ENCODE peak calls at places on chromosomes 5 and 9, in six cellular contexts. J is endothelial cell; D is lung; I is CD4-positive, alpha-beta T cell; H is GM12865; B is cardiac fibroblast. X is an unnamed sample.
A peak's percentile ranks its signal among the peaks of the same experiment; 100 is the strongest.

GRCh38 chr5:123865641-123866040 is 353.7 kb downstream of the CSNK1G3 start:
- DNase-seq in D (no peak), I (no peak), J (no peak), H (no peak), B (no peak), X (no peak)

GRCh38 chr9:136179761-136180160 is 25.2 kb downstream of the LHX3 start:
- DNase-seq in B (no peak), D (no peak), I (no peak), J (no peak), H (no peak), X (no peak)

GRCh38 chr9:69899491-69899890 is 78.9 kb downstream of the CFAP95 start:
- DNase-seq in J (no peak), B (no peak), I (no peak), D (no peak), H (no peak), X (no peak)

GRCh38 chr9:92208693-92209524 is 84.6 kb downstream of the IARS1 start:
- DNase-seq in B (no peak), I (no peak), D (no peak), J (no peak), H (no peak), X (no peak)

GRCh38 chr9:37968228-37968672 is 64.3 kb upstream of the SLC25A51 start:
- DNase-seq in H (no peak), I (no peak), B (peak; percentile 70), J (no peak), D (no peak), X (no peak)

GRCh38 chr9:121593066-121593465 is 58.4 kb upstream of the DAB2IP start:
- DNase-seq in I (no peak), D (no peak), B (no peak), J (no peak), H (no peak), X (no peak)

GRCh38 chr5:55226934-55227737 is at the start of gene MCIDAS:
- DNase-seq in B (no peak), J (peak; percentile 52), D (no peak), H (peak; percentile 60), I (peak; percentile 46), X (no peak)

GRCh38 chr5:177300236-177300880 is 3.2 kb downstream of the RAB24 start:
- DNase-seq in J (peak; percentile 60), D (peak; percentile 61), H (peak; percentile 84), I (no peak), B (peak; percentile 79), X (no peak)

GRCh38 chr9:34653610-34654072 is 1.7 kb downstream of the IL11RA start:
- DNase-seq in I (no peak), B (peak; percentile 71), H (no peak), D (no peak), J (no peak), X (no peak)

GRCh38 chr9:96169488-96169887 is 132.5 kb downstream of the HSD17B3 start:
- DNase-seq in I (no peak), D (no peak), J (peak; percentile 67), H (no peak), B (peak; percentile 11), X (peak; percentile 28)

GRCh38 chr5:132266031-132266835 is 8.7 kb downstream of the PDLIM4 start:
- DNase-seq in D (peak; percentile 25), H (no peak), B (no peak), J (no peak), I (no peak), X (no peak)

GRCh38 chr9:71001780-71002386 is 119.5 kb downstream of the TRPM3 start:
- DNase-seq in I (no peak), J (peak; percentile 23), H (peak; percentile 48), B (peak; percentile 60), D (peak; percentile 32), X (peak; percentile 36)
- TF ChIP-seq CTCF in I (no peak), J (peak; percentile 63), H (peak; percentile 57), B (peak; percentile 63), D (no peak), X (peak; percentile 83)

GRCh38 chr9:134365115-134365596 is 38.9 kb downstream of the RXRA start:
- DNase-seq in J (no peak), D (no peak), I (no peak), B (no peak), H (no peak), X (no peak)

GRCh38 chr9:134364391-134365114 is 38.3 kb downstream of the RXRA start:
- DNase-seq in I (no peak), J (no peak), H (peak; percentile 20), D (no peak), B (no peak), X (no peak)

GRCh38 chr9:134367061-134367460 is 40.8 kb downstream of the RXRA start:
- DNase-seq in I (no peak), B (no peak), D (no peak), H (no peak), J (no peak), X (no peak)

GRCh38 chr9:134366223-134367031 is 40.2 kb downstream of the RXRA start:
- DNase-seq in J (no peak), B (peak; percentile 91), I (no peak), H (no peak), D (peak; percentile 90), X (peak; percentile 87)

GRCh38 chr9:134365791-134366222 is 39.6 kb downstream of the RXRA start:
- DNase-seq in I (no peak), H (no peak), B (peak; percentile 69), D (no peak), J (no peak), X (peak; percentile 69)
- TF ChIP-seq CTCF in I (no peak), H (no peak), B (no peak), D (no peak), J (no peak), X (peak; percentile 5)

GRCh38 chr5:127746756-127747155 is 43.6 kb downstream of the CCDC192 start:
- DNase-seq in H (peak; percentile 16), I (no peak), B (peak; percentile 56), J (no peak), D (no peak), X (no peak)
- TF ChIP-seq CTCF in H (peak; percentile 21), I (no peak), B (peak; percentile 61), J (no peak), D (peak; percentile 16), X (peak; percentile 37)

GRCh38 chr5:176188085-176188484 is 50.1 kb upstream of the SIMC1 start:
- DNase-seq in H (no peak), I (no peak), D (no peak), B (no peak), J (no peak), X (no peak)

GRCh38 chr5:176189857-176190256 is 48.4 kb upstream of the SIMC1 start:
- DNase-seq in I (no peak), D (no peak), J (no peak), B (no peak), H (no peak), X (no peak)

GRCh38 chr5:176188506-176189193 is 49.6 kb upstream of the SIMC1 start:
- DNase-seq in D (no peak), J (no peak), H (no peak), I (no peak), B (no peak), X (no peak)

GRCh38 chr5:176190886-176191755 is 47.1 kb upstream of the SIMC1 start:
- DNase-seq in J (no peak), I (no peak), H (no peak), D (no peak), B (no peak), X (no peak)

DNA sequence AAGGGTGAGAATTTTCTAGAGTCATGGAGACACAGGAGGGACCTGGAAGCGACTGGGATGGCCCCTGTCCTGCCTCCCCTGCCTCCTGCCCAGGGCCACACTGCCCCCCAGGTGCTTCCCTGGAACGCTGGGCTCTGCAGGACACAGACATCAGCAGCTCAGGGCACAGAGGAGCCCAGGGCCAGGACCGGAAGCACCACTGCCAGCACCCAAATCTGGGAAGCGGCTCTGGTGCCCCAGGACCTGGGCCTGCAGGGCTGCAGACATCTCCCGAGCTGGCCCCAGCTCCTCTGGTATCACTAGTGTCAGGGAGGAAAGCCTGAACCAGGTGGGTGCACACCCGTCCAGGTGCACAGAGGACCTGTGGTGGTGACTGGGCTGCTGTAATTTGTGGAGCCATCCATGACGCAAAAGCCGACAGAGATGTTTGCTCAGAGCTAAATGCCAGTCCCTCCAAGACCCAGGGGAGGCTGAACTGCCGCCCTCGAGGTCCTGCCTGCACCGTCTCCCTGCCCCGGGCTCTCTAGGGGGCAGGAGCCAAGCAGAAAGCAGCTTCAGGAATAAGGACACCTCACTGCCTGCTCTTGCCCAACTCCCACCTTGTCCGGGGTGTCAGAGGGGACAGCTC is 46.0 kb upstream of the SIMC1 start:
- DNase-seq in H (no peak), B (no peak), J (no peak), I (no peak), D (no peak), X (no peak)
- TF ChIP-seq CTCF in H (no peak), B (no peak), J (no peak), I (no peak), D (no peak), X (no peak)

GRCh38 chr9:135070964-135071735 is 16.3 kb upstream of the OLFM1 start:
- DNase-seq in H (no peak), I (no peak), B (no peak), J (no peak), D (no peak), X (no peak)

GRCh38 chr9:135073741-135074305 is 13.6 kb upstream of the OLFM1 start:
- DNase-seq in D (no peak), H (no peak), I (no peak), J (no peak), B (no peak), X (no peak)

GRCh38 chr9:135075234-135076142 is 12.0 kb upstream of the OLFM1 start:
- DNase-seq in D (peak; percentile 61), H (no peak), I (no peak), B (peak; percentile 16), J (peak; percentile 48), X (no peak)

GRCh38 chr9:135074354-135075233 is 12.9 kb upstream of the OLFM1 start:
- DNase-seq in J (no peak), B (no peak), H (no peak), I (no peak), D (no peak), X (no peak)

GRCh38 chr9:135073081-135073740 is 14.3 kb upstream of the OLFM1 start:
- DNase-seq in H (no peak), B (no peak), I (no peak), D (no peak), J (no peak), X (no peak)
- TF ChIP-seq CTCF in H (no peak), B (no peak), I (no peak), D (no peak), J (no peak), X (no peak)

GRCh38 chr9:117387422-117387821 is 27.4 kb downstream of the ASTN2 start:
- DNase-seq in I (no peak), D (no peak), H (no peak), J (no peak), B (no peak), X (no peak)

GRCh38 chr9:117394655-117395054 is 20.2 kb downstream of the ASTN2 start:
- DNase-seq in I (no peak), H (no peak), B (no peak), J (no peak), D (no peak), X (no peak)

DNA sequence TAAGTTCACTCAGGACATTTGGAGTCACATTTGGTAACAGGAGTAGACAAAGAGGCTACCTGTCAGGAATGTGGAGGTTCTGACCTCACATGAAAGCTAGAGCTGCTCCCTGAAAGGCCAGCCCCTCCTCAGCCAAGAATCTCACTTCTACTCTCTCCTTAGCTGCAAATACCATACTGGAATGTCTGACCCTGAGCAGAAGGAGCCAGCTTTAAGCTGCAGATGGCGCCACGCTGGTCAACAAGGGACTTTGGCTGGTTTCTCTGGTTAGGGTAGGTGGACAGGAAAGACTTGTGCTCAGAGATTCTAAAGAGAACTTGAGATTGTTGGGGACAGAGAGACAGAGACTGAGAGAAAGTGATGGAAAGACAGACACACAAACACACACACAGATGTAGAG is 21.9 kb downstream of the ASTN2 start:
- DNase-seq in I (no peak), D (no peak), B (no peak), J (peak; percentile 5), H (no peak), X (no peak)
- TF ChIP-seq CTCF in I (no peak), D (no peak), B (no peak), J (no peak), H (no peak), X (no peak)